ENCODE peak calls at places on chromosomes 13 and 19, in nine cellular contexts. G, P, O, U, A, S, I, C and H are unnamed samples.

GRCh38 chr19:49506575-49507105 is 5.8 kb upstream of the FCGRT start:
- DNase-seq in A (no peak), G (peak; percentile 76), P (peak; percentile 59), U (peak; percentile 83), S (peak; percentile 80), C (peak; percentile 83), I (peak; percentile 84), O (no peak), H (no peak)

GRCh38 chr13:99969934-99970760 is 1.4 kb downstream of the ZIC5 start:
- DNase-seq in S (no peak), I (no peak), C (peak; percentile 82), G (no peak), P (no peak), O (no peak), A (no peak), U (no peak), H (no peak)

GRCh38 chr13:22126433-22127021 is 455.7 kb downstream of the FGF9 start:
- DNase-seq in O (no peak), P (no peak), U (no peak), I (no peak), G (no peak), S (no peak), A (no peak), C (no peak), H (no peak)

GRCh38 chr19:28987177-28987576 is 225.8 kb downstream of the UQCRFS1 start:
- DNase-seq in U (no peak), A (no peak), C (no peak), P (no peak), O (no peak), I (no peak), G (no peak), S (no peak), H (no peak)

GRCh38 chr19:15402411-15403150 is 16.2 kb downstream of the AKAP8L start:
- DNase-seq in P (no peak), G (no peak), A (no peak), S (no peak), I (no peak), C (no peak), U (no peak), O (no peak), H (no peak)

GRCh38 chr19:45218887-45219780 is 26.1 kb downstream of the EXOC3L2 start:
- DNase-seq in C (peak; percentile 2), A (no peak), I (no peak), S (no peak), G (no peak), P (no peak), U (no peak), O (no peak), H (no peak)

GRCh38 chr13:32255744-32256120 is 59.4 kb downstream of the ZAR1L start:
- DNase-seq in A (no peak), C (no peak), I (no peak), P (no peak), G (no peak), O (no peak), U (no peak), S (no peak), H (no peak)

GRCh38 chr13:42894765-42895181 is 97.3 kb downstream of the EPSTI1 start:
- DNase-seq in S (no peak), U (no peak), A (no peak), O (no peak), I (peak; percentile 35), C (no peak), P (no peak), G (no peak), H (no peak)

GRCh38 chr19:24071078-24071477 is 15.9 kb upstream of the ZNF254 start:
- DNase-seq in A (no peak), U (no peak), P (no peak), G (no peak), C (no peak), I (no peak), S (no peak), O (no peak), H (no peak)

GRCh38 chr13:73107459-73107858 is 48.7 kb downstream of the KLF5 start:
- DNase-seq in U (no peak), P (no peak), O (no peak), A (no peak), C (no peak), I (no peak), G (no peak), S (no peak), H (no peak)

GRCh38 chr13:51768378-51768921 is 35.5 kb downstream of the DHRS12 start:
- DNase-seq in P (no peak), O (no peak), G (no peak), U (no peak), S (no peak), A (no peak), I (no peak), C (no peak), H (peak; percentile 82)

GRCh38 chr13:35648109-35648508 is 171.6 kb upstream of the MAB21L1 start:
- DNase-seq in G (no peak), C (no peak), S (no peak), P (no peak), O (no peak), A (no peak), I (no peak), U (no peak), H (no peak)

GRCh38 chr19:52778811-52779210 is 7.8 kb downstream of the ZNF600 start:
- DNase-seq in G (no peak), U (no peak), C (no peak), I (no peak), O (no peak), P (no peak), A (no peak), S (no peak), H (no peak)

GRCh38 chr13:100530645-100531044 is 57.9 kb downstream of the GGACT start:
- DNase-seq in A (no peak), U (no peak), P (peak; percentile 58), S (no peak), G (no peak), C (no peak), I (no peak), O (no peak), H (no peak)

GRCh38 chr19:17323274-17323972 is 11.2 kb downstream of the ANO8 start:
- DNase-seq in P (no peak), C (peak; percentile 13), U (no peak), I (peak; percentile 70), S (no peak), G (no peak), A (no peak), O (no peak), H (no peak)

GRCh38 chr19:5112681-5113080 is 143.8 kb downstream of the KDM4B start:
- DNase-seq in U (no peak), A (no peak), I (no peak), O (no peak), S (no peak), P (no peak), C (no peak), G (no peak), H (no peak)

GRCh38 chr13:111387945-111388600 is 67.6 kb downstream of the TEX29 start:
- DNase-seq in P (no peak), O (no peak), S (no peak), G (peak; percentile 10), C (no peak), U (no peak), I (no peak), A (no peak), H (no peak)

GRCh38 chr13:111388851-111389500 is 68.5 kb downstream of the TEX29 start:
- DNase-seq in O (no peak), C (no peak), G (peak; percentile 23), S (no peak), A (no peak), I (no peak), U (no peak), P (no peak), H (no peak)

GRCh38 chr13:111390522-111391270 is 70.3 kb downstream of the TEX29 start:
- DNase-seq in P (no peak), G (peak; percentile 20), U (no peak), O (no peak), S (no peak), A (no peak), I (no peak), C (no peak), H (no peak)

GRCh38 chr13:111387026-111387871 is 66.8 kb downstream of the TEX29 start:
- DNase-seq in U (no peak), C (no peak), S (no peak), I (no peak), O (no peak), P (no peak), G (peak; percentile 17), A (no peak), H (no peak)

GRCh38 chr13:111389621-111390521 is 69.4 kb downstream of the TEX29 start:
- DNase-seq in S (no peak), A (no peak), I (no peak), O (no peak), P (no peak), U (no peak), C (no peak), G (peak; percentile 21), H (no peak)
- TF ChIP-seq CTCF in S (no peak), A (no peak), I (no peak), O (no peak), P (no peak), U (no peak), C (no peak), G (no peak), H (no peak)

DNA sequence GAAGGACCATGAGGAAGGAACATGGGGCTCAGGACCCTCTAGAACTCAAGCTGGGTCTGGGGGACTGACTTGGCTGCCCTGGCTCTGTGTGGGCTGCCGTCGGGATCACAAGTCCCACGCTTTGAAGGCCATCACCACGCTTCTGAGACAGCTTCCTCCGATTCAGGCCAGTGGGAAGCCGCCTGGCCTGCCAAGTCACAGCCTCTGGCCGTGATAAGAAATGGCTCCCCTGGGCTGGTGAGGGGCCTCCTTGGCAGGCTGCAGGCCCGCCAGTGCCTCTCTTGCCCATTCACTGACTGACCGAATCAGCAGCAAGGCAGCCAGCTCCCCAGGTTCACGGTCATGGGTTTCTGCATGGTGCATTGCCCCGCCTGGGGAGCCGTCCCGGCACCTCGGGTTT is 48.8 kb downstream of the COMP start:
- DNase-seq in C (no peak), O (no peak), U (no peak), A (no peak), G (no peak), P (no peak), S (no peak), I (no peak), H (no peak)
- TF ChIP-seq EP300 in C (no peak), O (no peak), U (no peak), A (no peak), G (no peak), P (no peak), S (no peak), I (no peak), H (no peak)

GRCh38 chr19:7977723-7978040 is 27.8 kb downstream of the ELAVL1 start:
- DNase-seq in U (no peak), P (no peak), I (no peak), C (no peak), S (no peak), O (no peak), A (no peak), G (no peak), H (no peak)
- TF ChIP-seq CTCF in U (no peak), P (no peak), I (no peak), C (no peak), S (no peak), O (no peak), A (no peak), G (no peak), H (no peak)

DNA sequence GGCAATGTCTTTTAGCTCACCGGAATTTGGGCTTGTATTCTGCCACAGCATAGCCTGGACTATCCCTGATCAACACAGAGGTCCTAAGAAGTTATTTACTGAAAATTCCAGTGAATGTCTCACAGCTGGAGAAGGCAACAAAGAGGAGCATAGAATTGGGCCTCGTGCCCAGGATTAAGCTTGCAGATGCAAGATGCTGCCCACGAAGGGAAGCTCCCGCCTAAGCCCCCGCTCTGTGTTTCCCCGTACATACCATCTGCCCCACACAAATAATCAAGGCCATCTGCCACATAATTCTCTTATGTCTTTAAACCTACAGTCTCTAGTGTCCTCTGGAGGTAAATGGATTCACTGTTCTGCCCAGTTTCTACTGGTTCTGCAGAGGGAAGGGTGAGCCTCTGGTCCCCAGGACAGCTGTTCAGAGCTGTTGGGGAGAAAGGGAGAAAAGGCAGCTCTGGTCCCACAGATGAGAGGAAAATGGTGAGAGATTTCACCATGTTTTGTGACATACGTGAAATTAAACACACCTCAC is 7.4 kb upstream of the TPP2 start:
- DNase-seq in I (no peak), S (no peak), A (no peak), O (no peak), G (no peak), U (no peak), C (no peak), P (no peak), H (no peak)
- TF ChIP-seq EP300 in I (no peak), S (no peak), A (no peak), O (no peak), G (no peak), U (no peak), C (no peak), P (no peak), H (no peak)